ENCODE peak calls at places on chromosomes 6 and 20, in seven cellular contexts. D is heart left ventricle, Y is fibroblast of mammary gland, P is fibroblast of the aortic adventitia, L is HepG2, J is Panc1, U is choroid plexus epithelial cell. B is an unnamed sample.
A peak's percentile ranks its signal among the peaks of the same experiment; 100 is the strongest.

GRCh38 chr6:53869964-53870363 is 75.2 kb downstream of the LRRC1 start:
- DNase-seq in Y (no peak), D (no peak), J (no peak), U (peak; percentile 77), P (no peak), L (no peak), B (peak; percentile 16)

GRCh38 chr6:93193868-93194267 is 225.5 kb downstream of the EPHA7 start:
- DNase-seq in P (no peak), J (no peak), D (no peak), U (no peak), Y (no peak), L (no peak), B (no peak)

GRCh38 chr6:9647599-9647998 is 767.3 kb downstream of the TFAP2A start:
- DNase-seq in L (no peak), P (peak; percentile 82), J (no peak), Y (no peak), U (peak; percentile 20), D (no peak), B (peak; percentile 9)

GRCh38 chr20:61924858-61925554 is 140.7 kb downstream of the TAF4 start:
- DNase-seq in Y (no peak), P (no peak), J (no peak), L (no peak), D (peak; percentile 43), U (no peak), B (no peak)

GRCh38 chr20:17545127-17545526 is 13.9 kb upstream of the BFSP1 start:
- DNase-seq in U (no peak), P (no peak), L (no peak), D (no peak), Y (no peak), J (no peak), B (no peak)

GRCh38 chr6:23511797-23512196 is 614.2 kb upstream of the NRSN1 start:
- DNase-seq in D (no peak), U (no peak), J (no peak), L (no peak), Y (no peak), P (no peak), B (no peak)

GRCh38 chr6:166836785-166837718 is 119.3 kb downstream of the RNASET2 start:
- DNase-seq in U (no peak), Y (no peak), D (no peak), L (no peak), J (no peak), P (no peak), B (no peak)

GRCh38 chr6:31070711-31071197 is 41.6 kb downstream of the C6orf15 start:
- DNase-seq in D (no peak), U (peak; percentile 94), Y (peak; percentile 77), J (no peak), L (peak; percentile 52), P (peak; percentile 86), B (peak; percentile 79)

GRCh38 chr6:43187821-43188220 is 5.8 kb downstream of the CUL9 start:
- DNase-seq in D (no peak), Y (no peak), U (no peak), L (no peak), P (no peak), J (no peak), B (no peak)

GRCh38 chr6:136739071-136739470 is 53.2 kb downstream of the MAP3K5 start:
- DNase-seq in P (no peak), J (no peak), D (no peak), Y (no peak), L (no peak), U (no peak), B (no peak)

GRCh38 chr20:33669873-33670640 is 3.3 kb downstream of the ACTL10 start:
- DNase-seq in J (no peak), D (peak; percentile 30), L (no peak), P (no peak), Y (no peak), U (no peak), B (no peak)

GRCh38 chr6:168334072-168334471 is 14.5 kb upstream of the DACT2 start:
- DNase-seq in D (no peak), Y (no peak), P (no peak), L (no peak), J (no peak), U (no peak), B (no peak)

GRCh38 chr6:113635222-113635970 is 221.7 kb upstream of the MARCKS start:
- DNase-seq in P (no peak), D (no peak), J (no peak), U (no peak), Y (no peak), L (no peak), B (no peak)

GRCh38 chr6:165568326-165568725 is 94.7 kb downstream of the PDE10A start:
- DNase-seq in P (no peak), Y (no peak), L (no peak), U (no peak), D (no peak), J (no peak), B (no peak)

GRCh38 chr6:105789935-105790334 is 296.2 kb upstream of the PRDM1 start:
- DNase-seq in U (no peak), L (no peak), D (no peak), J (no peak), Y (no peak), P (no peak), B (no peak)

GRCh38 chr6:53244958-53245357 is 96.3 kb upstream of the GCM1 start:
- DNase-seq in P (no peak), J (no peak), L (no peak), U (no peak), D (no peak), Y (no peak), B (no peak)

GRCh38 chr6:45132059-45132458 is 196.1 kb upstream of the RUNX2 start:
- DNase-seq in Y (peak; percentile 38), U (peak; percentile 36), L (no peak), D (no peak), J (no peak), P (peak; percentile 35), B (peak; percentile 9)

GRCh38 chr6:30542404-30542725 is 13.9 kb downstream of the GNL1 start:
- DNase-seq in P (no peak), L (no peak), J (no peak), Y (no peak), D (no peak), U (no peak), B (no peak)

GRCh38 chr6:71510856-71511255 is 222.2 kb downstream of the OGFRL1 start:
- DNase-seq in Y (no peak), U (no peak), P (no peak), J (no peak), D (no peak), L (no peak), B (no peak)

GRCh38 chr20:8874437-8874836 is 194.4 kb upstream of the PLCB4 start:
- DNase-seq in U (no peak), P (no peak), L (no peak), D (no peak), Y (no peak), J (no peak), B (no peak)

GRCh38 chr6:31158863-31159855 is 770 bp downstream of the TCF19 start:
- DNase-seq in U (no peak), L (peak; percentile 31), J (no peak), P (peak; percentile 13), D (no peak), Y (peak; percentile 24), B (no peak)

GRCh38 chr6:85403331-85404015 is 46.4 kb upstream of the NT5E start:
- DNase-seq in U (peak; percentile 96), D (no peak), L (no peak), Y (peak; percentile 85), J (peak; percentile 69), P (peak; percentile 93), B (peak; percentile 95)

GRCh38 chr20:33664085-33664761 is 2.1 kb downstream of the C20orf144 start:
- DNase-seq in D (peak; percentile 49), U (no peak), P (no peak), L (no peak), J (no peak), Y (no peak), B (no peak)

GRCh38 chr20:44756011-44756688 is 10.5 kb downstream of the KCNK15 start:
- DNase-seq in D (no peak), Y (no peak), U (no peak), P (no peak), L (no peak), J (no peak), B (no peak)
- TF ChIP-seq CTCF in D (no peak), Y (no peak), U (no peak), P (no peak), L (no peak), J (no peak), B (no peak)

GRCh38 chr20:51562334-51563140 is 20.0 kb upstream of the NFATC2 start:
- DNase-seq in J (peak; percentile 55), P (peak; percentile 94), L (no peak), U (peak; percentile 90), Y (peak; percentile 95), D (peak; percentile 84), B (peak; percentile 97)

GRCh38 chr20:51560042-51560441 is 17.5 kb upstream of the NFATC2 start:
- DNase-seq in U (no peak), Y (no peak), J (no peak), P (no peak), L (no peak), D (no peak), B (no peak)

GRCh38 chr20:51562027-51562333 is 19.5 kb upstream of the NFATC2 start:
- DNase-seq in P (peak; percentile 20), D (no peak), Y (no peak), U (peak; percentile 39), L (no peak), J (no peak), B (peak; percentile 59)

GRCh38 chr20:51563141-51563596 is 20.6 kb upstream of the NFATC2 start:
- DNase-seq in D (no peak), L (no peak), J (no peak), Y (no peak), P (no peak), U (peak; percentile 42), B (no peak)

DNA sequence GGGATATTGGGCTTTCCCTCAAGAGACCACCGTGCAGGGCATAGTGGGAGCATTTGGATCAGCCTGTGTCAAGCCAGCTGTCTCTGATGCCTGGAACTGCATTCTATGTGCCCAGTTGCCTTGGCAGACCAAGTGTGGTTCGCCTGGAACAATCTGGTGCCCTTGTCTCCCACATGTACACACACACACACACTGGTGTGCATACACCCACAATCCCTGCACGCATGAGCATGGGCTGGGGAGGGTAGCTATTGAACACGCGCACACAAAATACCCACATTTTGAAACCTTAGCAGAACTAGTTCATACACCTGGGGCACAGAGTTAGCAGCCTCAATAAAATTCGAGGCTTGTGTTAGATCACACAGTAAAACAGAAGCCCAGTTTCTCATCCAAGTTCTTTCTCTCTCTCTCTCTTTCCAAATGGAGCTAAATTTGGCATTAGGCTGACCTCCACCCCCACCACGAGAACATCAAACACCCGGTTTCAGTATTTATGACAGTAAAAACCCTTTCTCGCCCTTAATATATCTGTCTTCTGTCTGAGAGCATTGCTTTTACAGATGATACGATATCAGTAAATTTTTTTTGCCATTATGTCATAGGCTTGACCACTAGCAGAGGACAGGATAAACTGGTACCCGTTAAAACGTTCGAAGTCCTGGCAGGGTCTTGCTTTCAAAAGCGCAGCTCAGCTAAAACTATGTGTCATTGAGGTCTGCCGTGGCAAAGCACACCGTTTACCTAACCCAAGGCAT is 18.2 kb upstream of the NFATC2 start:
- DNase-seq in U (no peak), P (peak; percentile 20), D (no peak), Y (no peak), L (no peak), J (no peak), B (no peak)
- H3K4me3 ChIP-seq in U (peak overlapping the region; percentile 32), P (peak overlapping the region; percentile 6), D (peak overlapping the region; percentile 49), Y (no peak overlapping the region), L (no peak overlapping the region), J (peak overlapping the region; percentile 92), B (peak overlapping the region; percentile 67)

GRCh38 chr6:153108320-153108719 is 22.8 kb downstream of the RGS17 start:
- DNase-seq in J (no peak), Y (peak; percentile 64), D (no peak), P (peak; percentile 78), U (peak; percentile 50), L (no peak), B (peak; percentile 34)
- TF ChIP-seq CTCF in J (peak; percentile 61), Y (peak; percentile 67), D (no peak), P (peak; percentile 73), U (peak; percentile 63), L (peak; percentile 19), B (peak; percentile 49)

GRCh38 chr6:154511735-154512097 is 1.2 kb upstream of the CNKSR3 start:
- DNase-seq in J (no peak), P (no peak), U (no peak), Y (peak; percentile 8), D (no peak), L (no peak), B (no peak)
- H3K4me3 ChIP-seq in J (peak overlapping the region; percentile 34), P (no peak overlapping the region), U (no peak overlapping the region), Y (no peak overlapping the region), D (no peak overlapping the region), L (peak overlapping the region; percentile 96), B (no peak overlapping the region)

B was measured in astrocyte of the spinal cord.